ENCODE peak calls at places on chromosomes 11 and 22, in nine cellular contexts. Y, P, E, N, W, L, V, H and Q are unnamed samples.

GRCh38 chr11:3052567-3052966 is 4.7 kb downstream of the CARS1 start:
- DNase-seq in Y (no peak), P (no peak), E (no peak), N (no peak), W (no peak), L (no peak), V (no peak), H (no peak), Q (no peak)

GRCh38 chr11:7418061-7418460 is 67.2 kb upstream of the OLFML1 start:
- DNase-seq in Y (no peak), P (no peak), E (no peak), N (no peak), W (peak; percentile 65), L (no peak), V (no peak), H (no peak), Q (no peak)

GRCh38 chr11:3837793-3838192 is 3.0 kb downstream of the RHOG start:
- DNase-seq in Y (peak; percentile 40), P (peak; percentile 70), E (peak; percentile 59), N (peak; percentile 50), W (no peak), L (no peak), V (no peak), H (no peak), Q (peak; percentile 30)

GRCh38 chr11:100778386-100778785 is 91.3 kb downstream of the ARHGAP42 start:
- DNase-seq in Y (no peak), P (no peak), E (no peak), N (no peak), W (peak; percentile 11), L (no peak), V (no peak), H (no peak), Q (no peak)

GRCh38 chr11:19025799-19026406 is 34.6 kb downstream of the MRGPRX2 start:
- DNase-seq in Y (no peak), P (no peak), E (peak; percentile 48), N (peak; percentile 41), W (peak; percentile 9), L (no peak), V (no peak), H (no peak), Q (no peak)

GRCh38 chr11:81342956-81343355 is 1390.7 kb downstream of the FAM181B start:
- DNase-seq in Y (no peak), P (no peak), E (no peak), N (no peak), W (no peak), L (no peak), V (no peak), H (no peak), Q (no peak)

GRCh38 chr11:10695821-10696220 is 2.3 kb upstream of the IRAG1 start:
- DNase-seq in Y (no peak), P (no peak), E (no peak), N (peak; percentile 6), W (no peak), L (no peak), V (no peak), H (no peak), Q (no peak)

GRCh38 chr22:19590696-19591095 is 66.5 kb upstream of the CLDN5 start:
- DNase-seq in Y (no peak), P (no peak), E (no peak), N (no peak), W (no peak), L (no peak), V (no peak), H (no peak), Q (no peak)

GRCh38 chr11:19080579-19080993 is 20.1 kb upstream of the MRGPRX2 start:
- DNase-seq in Y (no peak), P (peak; percentile 93), E (no peak), N (peak; percentile 76), W (peak; percentile 95), L (no peak), V (no peak), H (no peak), Q (peak; percentile 55)

GRCh38 chr22:50438305-50439275 is 36.2 kb downstream of the SBF1 start:
- DNase-seq in Y (no peak), P (no peak), E (no peak), N (no peak), W (no peak), L (no peak), V (no peak), H (no peak), Q (no peak)

GRCh38 chr11:62443390-62444201 is 24.8 kb downstream of the SCGB1A1 start:
- DNase-seq in Y (peak; percentile 31), P (peak; percentile 38), E (peak; percentile 26), N (peak; percentile 76), W (no peak), L (no peak), V (no peak), H (no peak), Q (no peak)

GRCh38 chr11:47991894-47992293 is 11.5 kb downstream of the PTPRJ start:
- DNase-seq in Y (no peak), P (no peak), E (no peak), N (no peak), W (no peak), L (no peak), V (no peak), H (no peak), Q (no peak)

GRCh38 chr11:68439355-68440065 is 21.0 kb upstream of the PPP6R3 start:
- DNase-seq in Y (no peak), P (no peak), E (no peak), N (no peak), W (no peak), L (no peak), V (no peak), H (no peak), Q (peak; percentile 46)

GRCh38 chr11:73647459-73648100 is 1.2 kb downstream of the PLEKHB1 start:
- DNase-seq in Y (peak; percentile 89), P (peak; percentile 95), E (peak; percentile 90), N (peak; percentile 80), W (peak; percentile 92), L (peak; percentile 40), V (peak; percentile 77), H (peak; percentile 96), Q (peak; percentile 95)

GRCh38 chr11:61384271-61385242 is 7.8 kb upstream of the TMEM216 start:
- DNase-seq in Y (no peak), P (no peak), E (no peak), N (peak; percentile 37), W (peak; percentile 41), L (no peak), V (no peak), H (no peak), Q (peak; percentile 42)

GRCh38 chr11:120210651-120211521 is at the start of gene OAF:
- DNase-seq in Y (peak; percentile 84), P (peak; percentile 88), E (peak; percentile 77), N (peak; percentile 90), W (peak; percentile 89), L (no peak), V (peak; percentile 81), H (peak; percentile 77), Q (peak; percentile 78)

DNA sequence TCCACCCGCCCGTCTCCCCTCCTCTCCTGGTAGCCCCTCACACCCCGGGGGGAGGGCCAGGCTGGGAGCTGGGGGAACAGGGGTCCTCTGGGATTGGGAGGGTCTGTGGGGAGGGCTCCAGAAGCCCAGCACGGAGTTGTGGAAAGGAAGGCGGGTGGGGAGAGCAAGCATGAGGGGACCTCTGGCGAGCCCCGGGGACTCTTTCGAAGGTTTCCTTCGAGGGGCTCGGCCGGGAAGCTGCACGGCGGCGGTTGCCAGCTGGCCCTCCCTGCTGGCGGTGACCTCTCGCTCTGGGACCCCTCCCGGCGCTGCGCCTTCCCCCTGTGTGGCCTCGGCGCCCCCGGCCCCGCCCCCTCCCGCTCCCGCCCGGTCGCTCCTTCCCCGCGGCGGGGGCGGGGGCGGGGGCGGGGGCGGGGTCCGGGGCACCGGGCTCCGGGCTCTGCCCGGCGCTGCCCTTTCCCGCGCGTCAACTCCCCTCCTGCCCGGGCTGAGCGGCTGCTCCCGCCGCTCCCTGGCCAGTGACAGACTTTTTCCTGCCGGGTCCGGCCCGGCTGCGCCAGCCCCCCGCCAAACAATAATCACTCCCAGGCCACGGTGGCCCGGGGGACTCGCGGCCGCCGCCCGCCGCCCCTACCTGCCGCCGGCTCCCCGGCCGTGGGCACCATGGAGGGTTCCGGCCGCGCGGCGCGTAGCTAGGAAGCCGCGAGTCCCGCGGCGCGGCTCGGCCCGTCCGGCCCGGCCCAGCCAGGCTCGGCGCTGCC is 986 bp downstream of the CLCF1 start:
- DNase-seq in Y (no peak), P (no peak), E (no peak), N (peak; percentile 48), W (no peak), L (no peak), V (no peak), H (no peak), Q (no peak)
- H3K4me1 ChIP-seq in Y (peaks cover 52% of the 10 kb centered on the region), P (peaks cover 39% of the 10 kb centered on the region), E (peaks cover 46% of the 10 kb centered on the region), N (peaks cover 50% of the 10 kb centered on the region), W (peaks cover 51% of the 10 kb centered on the region), L (peaks cover 25% of the 10 kb centered on the region), V (peaks cover 38% of the 10 kb centered on the region), H (peaks cover 45% of the 10 kb centered on the region), Q (peaks cover 26% of the 10 kb centered on the region)

GRCh38 chr22:27203276-27203660 is 545.9 kb downstream of the MIAT start:
- DNase-seq in Y (no peak), P (no peak), E (no peak), N (no peak), W (no peak), L (no peak), V (no peak), H (no peak), Q (no peak)

GRCh38 chr22:27206747-27207133 is 549.4 kb downstream of the MIAT start:
- DNase-seq in Y (no peak), P (no peak), E (no peak), N (no peak), W (no peak), L (no peak), V (no peak), H (no peak), Q (no peak)

GRCh38 chr22:27206001-27206746 is 548.8 kb downstream of the MIAT start:
- DNase-seq in Y (no peak), P (no peak), E (no peak), N (peak; percentile 65), W (no peak), L (no peak), V (no peak), H (no peak), Q (no peak)

GRCh38 chr22:27204817-27205216 is 547.4 kb downstream of the MIAT start:
- DNase-seq in Y (no peak), P (no peak), E (no peak), N (no peak), W (no peak), L (no peak), V (no peak), H (no peak), Q (no peak)

GRCh38 chr22:27204280-27204679 is 546.9 kb downstream of the MIAT start:
- DNase-seq in Y (no peak), P (no peak), E (no peak), N (no peak), W (no peak), L (no peak), V (no peak), H (no peak), Q (no peak)
- H3K36me3 ChIP-seq in Y (no peaks in the 10 kb centered on the region), P (no peaks in the 10 kb centered on the region), E (no peaks in the 10 kb centered on the region), N (no peaks in the 10 kb centered on the region), W (no peaks in the 10 kb centered on the region), L (no peaks in the 10 kb centered on the region), V (no peaks in the 10 kb centered on the region), H (no peaks in the 10 kb centered on the region), Q (no peaks in the 10 kb centered on the region)

GRCh38 chr11:44326615-44327475 is 16.9 kb upstream of the ALX4 start:
- DNase-seq in Y (no peak), P (no peak), E (no peak), N (peak; percentile 25), W (no peak), L (no peak), V (no peak), H (no peak), Q (no peak)
- H3K27ac ChIP-seq in Y (no peak overlapping the region), P (no peak overlapping the region), E (no peak overlapping the region), N (no peak overlapping the region), W (no peak overlapping the region), L (no peak overlapping the region), V (no peak overlapping the region), H (no peak overlapping the region), Q (no peak overlapping the region)

GRCh38 chr22:27751277-27752070 is 50.1 kb downstream of the MN1 start:
- DNase-seq in Y (no peak), P (no peak), E (no peak), N (peak; percentile 24), W (no peak), L (no peak), V (no peak), H (no peak), Q (no peak)
- H3K4me1 ChIP-seq in Y (peaks cover 58% of the 10 kb centered on the region), P (no peaks in the 10 kb centered on the region), E (peaks cover 49% of the 10 kb centered on the region), N (peaks cover 76% of the 10 kb centered on the region), W (peaks cover 11% of the 10 kb centered on the region), L (no peaks in the 10 kb centered on the region), V (peaks cover 30% of the 10 kb centered on the region), H (no peaks in the 10 kb centered on the region), Q (peaks cover 21% of the 10 kb centered on the region)